ENCODE peak calls at places on chromosome 6, in eight cellular contexts. V is spleen, D is heart right ventricle, S is WERI-Rb-1, Q is cardiac muscle cell, J is lung, W is upper lobe of left lung, L is OCI-LY7. I is an unnamed sample.

GRCh38 chr6:87115402-87116135 is 20.7 kb upstream of the CGA start:
- DNase-seq in V (no peak), D (no peak), S (no peak), Q (no peak), J (no peak), W (no peak), L (no peak), I (no peak)

GRCh38 chr6:113347420-113347819 is 509.7 kb upstream of the MARCKS start:
- DNase-seq in V (no peak), D (no peak), S (no peak), Q (peak; percentile 41), J (no peak), W (no peak), L (no peak), I (no peak)

GRCh38 chr6:135181333-135182119 is 418 bp downstream of the MYB start:
- DNase-seq in V (peak; percentile 80), D (no peak), S (peak; percentile 26), Q (no peak), J (no peak), W (peak; percentile 81), L (peak; percentile 44), I (no peak)

GRCh38 chr6:129719692-129720091 is 9.7 kb upstream of the ARHGAP18 start:
- DNase-seq in V (no peak), D (no peak), S (no peak), Q (no peak), J (no peak), W (no peak), L (no peak), I (no peak)

GRCh38 chr6:11212625-11213024 is 19.8 kb downstream of the NEDD9 start:
- DNase-seq in V (no peak), D (no peak), S (no peak), Q (no peak), J (peak; percentile 57), W (no peak), L (no peak), I (no peak)

GRCh38 chr6:123655520-123656306 is 19.0 kb upstream of the TRDN start:
- DNase-seq in V (no peak), D (no peak), S (no peak), Q (no peak), J (no peak), W (no peak), L (no peak), I (no peak)

GRCh38 chr6:40164345-40164755 is 230.1 kb upstream of the MOCS1 start:
- DNase-seq in V (no peak), D (no peak), S (peak; percentile 24), Q (no peak), J (no peak), W (peak; percentile 7), L (no peak), I (no peak)

GRCh38 chr6:89314692-89315091 is 407 bp downstream of the GABRR2 start:
- DNase-seq in V (no peak), D (no peak), S (no peak), Q (no peak), J (no peak), W (no peak), L (no peak), I (no peak)

GRCh38 chr6:116268589-116269293 is 11.0 kb downstream of the TSPYL1 start:
- DNase-seq in V (no peak), D (no peak), S (no peak), Q (peak; percentile 67), J (no peak), W (no peak), L (peak; percentile 77), I (no peak)

GRCh38 chr6:40855481-40855880 is 183.5 kb downstream of the UNC5CL start:
- DNase-seq in V (no peak), D (no peak), S (no peak), Q (no peak), J (no peak), W (peak; percentile 28), L (no peak), I (no peak)

GRCh38 chr6:72457738-72458137 is 164.1 kb upstream of the KCNQ5 start:
- DNase-seq in V (no peak), D (no peak), S (no peak), Q (no peak), J (no peak), W (no peak), L (no peak), I (no peak)

GRCh38 chr6:7343546-7344475 is 30.8 kb upstream of the SSR1 start:
- DNase-seq in V (no peak), D (no peak), S (no peak), Q (no peak), J (no peak), W (peak; percentile 83), L (no peak), I (no peak)

GRCh38 chr6:122839477-122839876 is 50.4 kb downstream of the SMPDL3A start:
- DNase-seq in V (no peak), D (no peak), S (peak; percentile 67), Q (peak; percentile 70), J (peak; percentile 69), W (no peak), L (peak; percentile 41), I (no peak)

GRCh38 chr6:111777357-111777756 is 95.9 kb downstream of the FYN start:
- DNase-seq in V (no peak), D (no peak), S (no peak), Q (no peak), J (no peak), W (no peak), L (no peak), I (no peak)
- TF ChIP-seq CTCF in V (no peak), D (peak; percentile 21), S (peak; percentile 43), Q (no peak), J (no peak), W (no peak), L (peak; percentile 24), I (no peak)

DNA sequence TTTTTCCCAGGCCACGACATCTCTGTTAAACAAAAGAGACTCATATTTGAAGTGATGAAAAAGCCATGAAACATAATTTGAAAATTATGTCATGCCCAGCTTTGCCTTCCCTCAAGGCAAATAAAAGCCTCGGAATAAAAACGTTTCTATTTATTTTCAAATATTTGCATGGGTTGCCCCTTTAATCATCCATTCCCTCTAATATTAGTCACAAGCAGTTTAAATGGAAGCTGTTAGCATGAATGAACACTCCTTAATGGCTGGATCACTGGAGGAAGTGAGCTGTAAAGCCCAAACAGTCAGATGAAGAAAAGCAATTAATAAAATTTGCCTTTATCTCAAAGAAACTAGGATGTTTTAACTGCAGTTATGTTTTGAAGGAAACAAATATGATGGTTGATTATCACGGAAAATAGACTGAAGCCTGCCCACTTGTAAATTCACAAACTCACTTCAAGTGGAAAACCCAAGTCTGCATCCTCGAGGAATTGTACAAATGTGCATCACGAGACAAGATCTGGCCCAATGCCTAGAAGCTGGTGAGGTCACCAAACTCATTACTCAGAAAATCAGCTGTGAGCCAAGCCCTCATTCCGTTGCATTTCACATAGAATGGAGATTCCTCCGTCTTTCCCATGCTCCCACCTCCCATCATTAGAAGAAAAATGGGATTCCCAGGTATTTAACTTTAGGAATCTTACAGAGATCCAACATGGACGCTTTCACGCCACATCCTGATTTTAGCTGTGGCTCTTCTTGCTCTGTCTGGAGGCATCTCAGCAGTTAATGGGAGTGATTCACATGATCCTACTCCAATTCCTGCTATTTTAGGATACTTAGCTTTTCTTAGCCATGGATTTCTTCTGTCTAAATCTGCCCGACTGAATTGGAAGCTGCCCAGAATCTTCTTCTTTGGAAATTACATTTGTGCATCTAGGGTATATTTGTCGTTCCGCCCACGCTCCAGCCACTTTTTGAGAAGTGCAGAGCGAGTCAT is 69.0 kb upstream of the STMND1 start:
- DNase-seq in V (no peak), D (no peak), S (no peak), Q (no peak), J (peak; percentile 76), W (no peak), L (no peak), I (no peak)
- H3K27ac ChIP-seq in V (peak overlapping the region; percentile 61), D (no peak overlapping the region), S (no peak overlapping the region), Q (no peak overlapping the region), J (no peak overlapping the region), W (no peak overlapping the region), L (no peak overlapping the region), I (no peak overlapping the region)

DNA sequence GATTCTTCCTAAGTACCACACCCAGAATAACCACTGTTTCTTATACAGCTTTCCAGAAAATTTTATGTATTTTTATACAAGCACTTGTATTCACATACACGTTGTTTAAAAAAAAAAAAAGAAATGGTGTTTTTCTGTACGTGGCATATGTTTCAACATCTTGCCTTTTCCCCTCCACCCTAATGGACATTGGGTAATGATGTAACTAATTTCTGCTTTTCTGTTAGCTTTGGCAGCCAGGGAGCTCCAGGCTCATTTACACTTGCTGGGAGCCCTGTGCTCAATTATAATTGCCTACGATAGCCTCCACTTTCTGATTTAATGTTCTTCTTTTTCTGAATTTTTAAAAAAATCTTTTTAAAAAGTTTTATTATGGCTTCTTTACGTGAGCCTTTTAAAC is 352.4 kb downstream of the UTRN start:
- DNase-seq in V (no peak), D (no peak), S (no peak), Q (no peak), J (no peak), W (no peak), L (no peak), I (no peak)
- TF ChIP-seq CTCF in V (no peak), D (no peak), S (no peak), Q (no peak), J (no peak), W (no peak), L (no peak), I (no peak)

GRCh38 chr6:34360556-34360955 is 31.9 kb downstream of the NUDT3 start:
- DNase-seq in V (no peak), D (no peak), S (no peak), Q (no peak), J (no peak), W (no peak), L (no peak), I (no peak)

GRCh38 chr6:34357937-34358336 is 34.5 kb downstream of the NUDT3 start:
- DNase-seq in V (no peak), D (no peak), S (no peak), Q (no peak), J (no peak), W (no peak), L (no peak), I (no peak)

GRCh38 chr6:34362176-34362575 is 30.3 kb downstream of the NUDT3 start:
- DNase-seq in V (no peak), D (no peak), S (no peak), Q (no peak), J (no peak), W (no peak), L (no peak), I (no peak)

GRCh38 chr6:34358389-34358906 is 34.0 kb downstream of the NUDT3 start:
- DNase-seq in V (no peak), D (no peak), S (no peak), Q (peak; percentile 27), J (no peak), W (no peak), L (no peak), I (no peak)

DNA sequence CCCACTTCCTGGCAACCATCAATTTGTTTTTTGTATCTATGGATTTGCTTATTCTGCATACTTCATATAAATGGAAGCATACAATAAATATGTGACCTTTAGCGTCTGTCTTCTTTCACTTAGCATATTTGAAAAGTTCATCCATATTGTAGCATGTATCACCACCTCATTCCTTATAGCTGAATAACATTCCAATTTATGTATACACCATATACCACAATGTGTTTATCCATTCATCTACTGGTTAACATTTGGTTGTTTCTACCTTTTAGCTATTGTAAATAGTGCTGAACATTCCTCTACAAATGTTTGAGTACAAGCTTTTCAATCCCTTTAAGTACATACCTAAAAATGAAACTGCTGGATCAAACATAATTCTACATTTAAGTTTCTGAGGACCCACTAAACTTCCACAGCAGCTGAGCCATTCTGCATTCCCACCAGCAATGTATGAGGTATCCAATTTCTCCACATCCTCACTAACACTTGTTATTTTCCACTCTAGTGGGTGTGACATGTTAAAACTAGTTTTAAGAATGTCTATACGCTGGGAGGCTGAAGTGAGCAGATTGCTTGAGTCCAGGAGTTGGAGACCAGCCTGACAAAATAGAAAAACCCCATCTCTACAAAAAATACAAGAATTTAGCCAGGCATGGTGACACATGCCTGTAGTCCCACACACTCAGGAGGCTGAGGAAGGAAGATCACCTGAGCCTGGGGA is 32.9 kb downstream of the NUDT3 start:
- DNase-seq in V (no peak), D (no peak), S (no peak), Q (peak; percentile 32), J (no peak), W (no peak), L (no peak), I (no peak)
- H3K27ac ChIP-seq in V (no peak overlapping the region), D (no peak overlapping the region), S (no peak overlapping the region), Q (peak overlapping the region; percentile 70), J (no peak overlapping the region), W (no peak overlapping the region), L (no peak overlapping the region), I (no peak overlapping the region)